ENCODE peak calls at places on chromosome 1, in nine cellular contexts. One of them, this sample, is unnamed.

GRCh38 chr1:227120827-227121226 is 180.7 kb downstream of the COQ8A start:
- DNase-seq in LoVo: no peak
- DNase-seq in naive thymus-derived CD4-positive, alpha-beta T cell: no peak
- DNase-seq in stimulated activated CD4-positive, alpha-beta T cell treated with anti-CD3 and anti-CD28 coated beads, Interleukin-4, amount 100 ng/mL, for 24 hours: no peak
- DNase-seq in transverse colon: no peak
- DNase-seq in NCI-H1930: no peak
- DNase-seq in T-helper 9 cell: no peak
- DNase-seq in sciatic nerve: no peak
- DNase-seq in substantia nigra: no peak
- DNase-seq in this sample: no peak

GRCh38 chr1:183593356-183593755 is 3.1 kb upstream of the NCF2 start:
- DNase-seq in LoVo: no peak
- DNase-seq in naive thymus-derived CD4-positive, alpha-beta T cell: no peak
- DNase-seq in stimulated activated CD4-positive, alpha-beta T cell treated with anti-CD3 and anti-CD28 coated beads, Interleukin-4, amount 100 ng/mL, for 24 hours: no peak
- DNase-seq in transverse colon: peak
- DNase-seq in NCI-H1930: no peak
- DNase-seq in T-helper 9 cell: no peak
- DNase-seq in sciatic nerve: no peak
- DNase-seq in substantia nigra: no peak
- DNase-seq in this sample: no peak

GRCh38 chr1:160846281-160846680 is 16.4 kb downstream of the CD244 start:
- DNase-seq in LoVo: no peak
- DNase-seq in naive thymus-derived CD4-positive, alpha-beta T cell: no peak
- DNase-seq in stimulated activated CD4-positive, alpha-beta T cell treated with anti-CD3 and anti-CD28 coated beads, Interleukin-4, amount 100 ng/mL, for 24 hours: no peak
- DNase-seq in transverse colon: no peak
- DNase-seq in NCI-H1930: no peak
- DNase-seq in T-helper 9 cell: no peak
- DNase-seq in sciatic nerve: no peak
- DNase-seq in substantia nigra: no peak
- DNase-seq in this sample: no peak

GRCh38 chr1:202228484-202229122 is 35.0 kb downstream of the LGR6 start:
- DNase-seq in LoVo: no peak
- DNase-seq in naive thymus-derived CD4-positive, alpha-beta T cell: no peak
- DNase-seq in stimulated activated CD4-positive, alpha-beta T cell treated with anti-CD3 and anti-CD28 coated beads, Interleukin-4, amount 100 ng/mL, for 24 hours: no peak
- DNase-seq in transverse colon: no peak
- DNase-seq in NCI-H1930: no peak
- DNase-seq in T-helper 9 cell: no peak
- DNase-seq in sciatic nerve: no peak
- DNase-seq in substantia nigra: no peak
- DNase-seq in this sample: no peak

GRCh38 chr1:157646144-157646543 is 48.3 kb upstream of the FCRL4 start:
- DNase-seq in LoVo: no peak
- DNase-seq in naive thymus-derived CD4-positive, alpha-beta T cell: no peak
- DNase-seq in stimulated activated CD4-positive, alpha-beta T cell treated with anti-CD3 and anti-CD28 coated beads, Interleukin-4, amount 100 ng/mL, for 24 hours: no peak
- DNase-seq in transverse colon: no peak
- DNase-seq in NCI-H1930: no peak
- DNase-seq in T-helper 9 cell: no peak
- DNase-seq in sciatic nerve: no peak
- DNase-seq in substantia nigra: no peak
- DNase-seq in this sample: no peak

GRCh38 chr1:30191154-30191702 is 532.2 kb downstream of the MATN1 start:
- DNase-seq in LoVo: peak
- DNase-seq in naive thymus-derived CD4-positive, alpha-beta T cell: no peak
- DNase-seq in stimulated activated CD4-positive, alpha-beta T cell treated with anti-CD3 and anti-CD28 coated beads, Interleukin-4, amount 100 ng/mL, for 24 hours: peak
- DNase-seq in transverse colon: peak
- DNase-seq in NCI-H1930: no peak
- DNase-seq in T-helper 9 cell: peak
- DNase-seq in sciatic nerve: no peak
- DNase-seq in substantia nigra: no peak
- DNase-seq in this sample: peak

GRCh38 chr1:234558186-234558836 is 51.7 kb downstream of the IRF2BP2 start:
- DNase-seq in LoVo: no peak
- DNase-seq in naive thymus-derived CD4-positive, alpha-beta T cell: no peak
- DNase-seq in stimulated activated CD4-positive, alpha-beta T cell treated with anti-CD3 and anti-CD28 coated beads, Interleukin-4, amount 100 ng/mL, for 24 hours: no peak
- DNase-seq in transverse colon: no peak
- DNase-seq in NCI-H1930: no peak
- DNase-seq in T-helper 9 cell: no peak
- DNase-seq in sciatic nerve: no peak
- DNase-seq in substantia nigra: no peak
- DNase-seq in this sample: no peak

GRCh38 chr1:119752592-119752991 is 16.1 kb downstream of the HMGCS2 start:
- DNase-seq in LoVo: no peak
- DNase-seq in naive thymus-derived CD4-positive, alpha-beta T cell: no peak
- DNase-seq in stimulated activated CD4-positive, alpha-beta T cell treated with anti-CD3 and anti-CD28 coated beads, Interleukin-4, amount 100 ng/mL, for 24 hours: no peak
- DNase-seq in transverse colon: no peak
- DNase-seq in NCI-H1930: no peak
- DNase-seq in T-helper 9 cell: no peak
- DNase-seq in sciatic nerve: no peak
- DNase-seq in substantia nigra: no peak
- DNase-seq in this sample: no peak

GRCh38 chr1:167161762-167162161 is 58.9 kb upstream of the POU2F1 start:
- DNase-seq in LoVo: no peak
- DNase-seq in naive thymus-derived CD4-positive, alpha-beta T cell: no peak
- DNase-seq in stimulated activated CD4-positive, alpha-beta T cell treated with anti-CD3 and anti-CD28 coated beads, Interleukin-4, amount 100 ng/mL, for 24 hours: no peak
- DNase-seq in transverse colon: no peak
- DNase-seq in NCI-H1930: no peak
- DNase-seq in T-helper 9 cell: no peak
- DNase-seq in sciatic nerve: no peak
- DNase-seq in substantia nigra: no peak
- DNase-seq in this sample: no peak

GRCh38 chr1:242788771-242789170 is 264.3 kb upstream of the PLD5 start:
- DNase-seq in LoVo: no peak
- DNase-seq in naive thymus-derived CD4-positive, alpha-beta T cell: no peak
- DNase-seq in stimulated activated CD4-positive, alpha-beta T cell treated with anti-CD3 and anti-CD28 coated beads, Interleukin-4, amount 100 ng/mL, for 24 hours: no peak
- DNase-seq in transverse colon: no peak
- DNase-seq in NCI-H1930: no peak
- DNase-seq in T-helper 9 cell: no peak
- DNase-seq in sciatic nerve: no peak
- DNase-seq in substantia nigra: no peak
- DNase-seq in this sample: no peak

GRCh38 chr1:242554577-242554976 is 30.1 kb upstream of the PLD5 start:
- DNase-seq in LoVo: no peak
- DNase-seq in naive thymus-derived CD4-positive, alpha-beta T cell: no peak
- DNase-seq in stimulated activated CD4-positive, alpha-beta T cell treated with anti-CD3 and anti-CD28 coated beads, Interleukin-4, amount 100 ng/mL, for 24 hours: no peak
- DNase-seq in transverse colon: no peak
- DNase-seq in NCI-H1930: no peak
- DNase-seq in T-helper 9 cell: no peak
- DNase-seq in sciatic nerve: no peak
- DNase-seq in substantia nigra: no peak
- DNase-seq in this sample: no peak

GRCh38 chr1:25780318-25781129 is 19.5 kb upstream of the SELENON start:
- DNase-seq in LoVo: no peak
- DNase-seq in naive thymus-derived CD4-positive, alpha-beta T cell: no peak
- DNase-seq in stimulated activated CD4-positive, alpha-beta T cell treated with anti-CD3 and anti-CD28 coated beads, Interleukin-4, amount 100 ng/mL, for 24 hours: no peak
- DNase-seq in transverse colon: peak
- DNase-seq in NCI-H1930: no peak
- DNase-seq in T-helper 9 cell: no peak
- DNase-seq in sciatic nerve: no peak
- DNase-seq in substantia nigra: no peak
- DNase-seq in this sample: no peak